ENCODE peak calls at places on chromosomes 7 and 10, in four cellular contexts. One of them, this sample, is unnamed.

GRCh38 chr10:50431791-50432190 is 180.5 kb upstream of the ASAH2 start:
- DNase-seq in H1: no peak
- DNase-seq in GM12878: peak; percentile 96
- DNase-seq in K562: no peak
- DNase-seq in this sample: no peak

GRCh38 chr7:84801396-84801795 is 385.5 kb downstream of the SEMA3D start:
- DNase-seq in H1: no peak
- DNase-seq in K562: no peak
- DNase-seq in GM12878: no peak
- DNase-seq in this sample: no peak

GRCh38 chr7:126696236-126696635 is 556.5 kb downstream of the GRM8 start:
- DNase-seq in H1: no peak
- DNase-seq in K562: no peak
- DNase-seq in GM12878: no peak
- DNase-seq in this sample: no peak

GRCh38 chr7:151836191-151836926 is 40.6 kb downstream of the PRKAG2 start:
- DNase-seq in K562: no peak
- DNase-seq in GM12878: no peak
- DNase-seq in H1: no peak
- DNase-seq in this sample: no peak

GRCh38 chr10:89129850-89130396 is 77.2 kb downstream of the CH25H start:
- DNase-seq in K562: no peak
- DNase-seq in GM12878: no peak
- DNase-seq in H1: no peak
- DNase-seq in this sample: peak; percentile 67

GRCh38 chr10:52312999-52313349 is 1.1 kb upstream of the DKK1 start:
- DNase-seq in K562: no peak
- DNase-seq in GM12878: no peak
- DNase-seq in H1: no peak
- DNase-seq in this sample: peak; percentile 6

GRCh38 chr7:2006921-2007381 is 225.8 kb downstream of the MAD1L1 start:
- DNase-seq in GM12878: no peak
- DNase-seq in H1: no peak
- DNase-seq in K562: no peak
- DNase-seq in this sample: no peak

GRCh38 chr10:121404611-121405010 is 193.6 kb downstream of the FGFR2 start:
- DNase-seq in K562: no peak
- DNase-seq in H1: no peak
- DNase-seq in GM12878: no peak
- DNase-seq in this sample: no peak

GRCh38 chr7:98360221-98361124 is 40.4 kb downstream of the BAIAP2L1 start:
- DNase-seq in K562: peak; percentile 77
- DNase-seq in H1: no peak
- DNase-seq in GM12878: no peak
- DNase-seq in this sample: no peak

GRCh38 chr10:125159932-125160855 is at the start of gene CTBP2:
- DNase-seq in K562: peak; percentile 74
- DNase-seq in H1: peak; percentile 68
- DNase-seq in GM12878: no peak
- DNase-seq in this sample: no peak

GRCh38 chr10:49733866-49734265 is 28.3 kb downstream of the OGDHL start:
- DNase-seq in K562: no peak
- DNase-seq in GM12878: no peak
- DNase-seq in H1: no peak
- DNase-seq in this sample: no peak

GRCh38 chr7:52962402-52962801 is 73.0 kb upstream of the POM121L12 start:
- DNase-seq in K562: no peak
- DNase-seq in GM12878: no peak
- DNase-seq in H1: no peak
- DNase-seq in this sample: no peak

GRCh38 chr7:22784346-22784745 is 38.3 kb downstream of the TOMM7 start:
- DNase-seq in H1: no peak
- DNase-seq in K562: no peak
- DNase-seq in GM12878: no peak
- DNase-seq in this sample: peak; percentile 25

GRCh38 chr10:120989279-120989678 is 138.1 kb downstream of the WDR11 start:
- DNase-seq in H1: no peak
- DNase-seq in K562: no peak
- DNase-seq in GM12878: no peak
- DNase-seq in this sample: no peak

GRCh38 chr7:158255558-158255957 is 332.1 kb downstream of the PTPRN2 start:
- DNase-seq in K562: no peak
- DNase-seq in GM12878: no peak
- DNase-seq in H1: no peak
- DNase-seq in this sample: no peak

GRCh38 chr10:125011171-125011925 is 69.4 kb downstream of the ZRANB1 start:
- DNase-seq in GM12878: no peak
- DNase-seq in K562: no peak
- DNase-seq in H1: no peak
- DNase-seq in this sample: no peak

GRCh38 chr10:28215930-28216329 is 86.9 kb downstream of the MPP7 start:
- DNase-seq in K562: no peak
- DNase-seq in GM12878: no peak
- DNase-seq in H1: no peak
- DNase-seq in this sample: no peak

GRCh38 chr7:44046321-44047061 is 2.0 kb downstream of the DBNL start:
- DNase-seq in GM12878: peak; percentile 76
- DNase-seq in K562: peak; percentile 34
- DNase-seq in H1: no peak
- DNase-seq in this sample: no peak

GRCh38 chr7:75691793-75692543 is 46.8 kb downstream of the HIP1 start:
- DNase-seq in H1: no peak
- DNase-seq in K562: no peak
- DNase-seq in GM12878: no peak
- DNase-seq in this sample: no peak

GRCh38 chr10:7572435-7572834 is 94.3 kb downstream of the ITIH5 start:
- DNase-seq in K562: no peak
- DNase-seq in GM12878: no peak
- DNase-seq in H1: no peak
- DNase-seq in this sample: no peak

GRCh38 chr7:41977165-41977651 is 259.8 kb downstream of the GLI3 start:
- DNase-seq in GM12878: no peak
- DNase-seq in H1: peak; percentile 55
- DNase-seq in K562: peak; percentile 31
- DNase-seq in this sample: peak; percentile 75

GRCh38 chr10:69327463-69328345 is 49.4 kb downstream of the HK1 start:
- DNase-seq in K562: peak; percentile 70
- DNase-seq in H1: no peak
- DNase-seq in GM12878: no peak
- DNase-seq in this sample: peak; percentile 63

GRCh38 chr7:14377646-14378266 is 388.3 kb upstream of the ETV1 start:
- DNase-seq in H1: no peak
- DNase-seq in GM12878: no peak
- DNase-seq in K562: no peak
- DNase-seq in this sample: peak; percentile 63

GRCh38 chr7:116357776-116358670 is 141.5 kb upstream of the CAV2 start:
- DNase-seq in GM12878: no peak
- DNase-seq in H1: no peak
- DNase-seq in K562: no peak
- DNase-seq in this sample: peak; percentile 62

GRCh38 chr10:43199684-43200537 is 61.7 kb downstream of the CSGALNACT2 start:
- DNase-seq in GM12878: no peak
- DNase-seq in K562: no peak
- DNase-seq in H1: no peak
- DNase-seq in this sample: no peak

GRCh38 chr7:29192284-29192683 is 2.3 kb upstream of the CHN2 start:
- DNase-seq in K562: no peak
- DNase-seq in H1: no peak
- DNase-seq in GM12878: no peak
- DNase-seq in this sample: no peak

GRCh38 chr7:29194206-29194593 is 375 bp upstream of the CHN2 start:
- DNase-seq in GM12878: no peak
- DNase-seq in H1: no peak
- DNase-seq in K562: no peak
- DNase-seq in this sample: no peak

GRCh38 chr7:29193316-29194205 is 1.0 kb upstream of the CHN2 start:
- DNase-seq in K562: no peak
- DNase-seq in H1: no peak
- DNase-seq in GM12878: no peak
- DNase-seq in this sample: no peak

GRCh38 chr7:29194594-29195417 is at the start of gene CHN2:
- DNase-seq in H1: peak; percentile 82
- DNase-seq in K562: no peak
- DNase-seq in GM12878: no peak
- DNase-seq in this sample: no peak

DNA sequence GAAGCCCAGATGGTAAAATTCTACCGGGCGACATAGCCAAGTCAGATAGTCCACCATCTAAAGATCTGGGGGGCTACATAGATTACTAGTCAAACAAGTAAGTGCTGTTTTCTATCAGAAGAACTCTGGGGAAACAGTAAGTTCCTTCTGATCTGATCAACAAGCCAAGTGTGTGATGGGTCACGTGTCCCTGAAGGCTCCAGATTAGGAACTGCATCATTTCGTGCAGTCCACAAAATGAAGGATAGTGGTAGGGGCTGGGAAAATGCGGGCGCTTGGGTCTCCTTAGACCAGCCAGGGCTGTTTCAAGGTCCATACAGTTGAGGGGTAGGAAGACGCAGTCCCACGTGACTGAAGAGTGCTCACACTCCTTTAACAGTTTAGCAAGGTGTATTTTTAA is 1.8 kb upstream of the CHN2 start:
- DNase-seq in H1: no peak
- DNase-seq in GM12878: no peak
- DNase-seq in K562: no peak
- DNase-seq in this sample: no peak
- H3K4me1 ChIP-seq in H1: peaks cover 9% of the 10 kb centered on the region
- H3K4me1 ChIP-seq in GM12878: no peaks in the 10 kb centered on the region
- H3K4me1 ChIP-seq in K562: no peaks in the 10 kb centered on the region
- H3K4me1 ChIP-seq in this sample: no peaks in the 10 kb centered on the region

GRCh38 chr10:33897255-33897893 is 562.9 kb upstream of the NRP1 start:
- DNase-seq in K562: no peak
- DNase-seq in GM12878: no peak
- DNase-seq in H1: no peak
- DNase-seq in this sample: peak; percentile 67

GRCh38 chr10:33900591-33900990 is 566.1 kb upstream of the NRP1 start:
- DNase-seq in K562: no peak
- DNase-seq in H1: no peak
- DNase-seq in GM12878: no peak
- DNase-seq in this sample: peak; percentile 42

GRCh38 chr10:33899578-33900531 is 565.4 kb upstream of the NRP1 start:
- DNase-seq in GM12878: no peak
- DNase-seq in H1: no peak
- DNase-seq in K562: no peak
- DNase-seq in this sample: peak; percentile 40

GRCh38 chr10:33901166-33901565 is 566.7 kb upstream of the NRP1 start:
- DNase-seq in GM12878: no peak
- DNase-seq in H1: no peak
- DNase-seq in K562: no peak
- DNase-seq in this sample: peak; percentile 92
- TF ChIP-seq CHD1 in GM12878: no peak
- TF ChIP-seq CHD1 in H1: no peak
- TF ChIP-seq CHD1 in K562: no peak
- TF ChIP-seq CHD1 in this sample: no peak

GRCh38 chr10:110700947-110701617 is 56.9 kb downstream of the RBM20 start:
- DNase-seq in GM12878: no peak
- DNase-seq in K562: no peak
- DNase-seq in H1: no peak
- DNase-seq in this sample: no peak

GRCh38 chr10:110701618-110701971 is 57.5 kb downstream of the RBM20 start:
- DNase-seq in H1: no peak
- DNase-seq in GM12878: no peak
- DNase-seq in K562: no peak
- DNase-seq in this sample: no peak

GRCh38 chr10:110706690-110707098 is 62.6 kb downstream of the RBM20 start:
- DNase-seq in K562: no peak
- DNase-seq in H1: peak; percentile 30
- DNase-seq in GM12878: no peak
- DNase-seq in this sample: peak; percentile 94

GRCh38 chr10:110704070-110704469 is 59.9 kb downstream of the RBM20 start:
- DNase-seq in K562: no peak
- DNase-seq in H1: no peak
- DNase-seq in GM12878: no peak
- DNase-seq in this sample: no peak

DNA sequence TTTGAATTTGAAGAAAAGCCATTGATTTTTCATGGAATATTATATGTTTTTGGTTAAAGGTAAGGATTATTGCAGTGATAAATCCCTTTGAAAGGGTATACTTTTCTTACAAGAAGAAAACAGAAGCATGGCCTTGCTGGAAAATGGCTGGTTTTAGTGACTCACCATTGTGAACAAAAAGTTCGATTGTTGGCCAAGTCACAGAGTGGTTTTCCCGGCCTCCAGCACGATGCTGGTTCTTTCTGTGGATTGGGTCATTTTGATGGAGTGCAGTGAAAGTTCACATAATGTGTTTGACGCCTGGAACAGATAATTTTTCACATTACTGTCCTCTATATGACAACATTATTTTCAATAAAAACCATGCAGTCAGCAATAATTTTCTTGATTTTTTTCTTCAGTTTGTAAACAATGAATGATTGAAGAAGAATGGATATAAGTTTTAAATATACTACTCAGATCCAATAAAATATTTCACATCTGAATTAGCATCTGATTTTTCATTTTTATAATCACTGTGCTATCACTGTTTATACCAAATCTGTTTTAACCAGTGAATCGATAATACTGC is 60.9 kb downstream of the RBM20 start:
- DNase-seq in H1: no peak
- DNase-seq in K562: no peak
- DNase-seq in GM12878: no peak
- DNase-seq in this sample: peak; percentile 37
- H3K4me1 ChIP-seq in H1: peaks cover 4% of the 10 kb centered on the region
- H3K4me1 ChIP-seq in K562: peaks cover 8% of the 10 kb centered on the region
- H3K4me1 ChIP-seq in GM12878: peaks cover 7% of the 10 kb centered on the region
- H3K4me1 ChIP-seq in this sample: peaks cover 8% of the 10 kb centered on the region

DNA sequence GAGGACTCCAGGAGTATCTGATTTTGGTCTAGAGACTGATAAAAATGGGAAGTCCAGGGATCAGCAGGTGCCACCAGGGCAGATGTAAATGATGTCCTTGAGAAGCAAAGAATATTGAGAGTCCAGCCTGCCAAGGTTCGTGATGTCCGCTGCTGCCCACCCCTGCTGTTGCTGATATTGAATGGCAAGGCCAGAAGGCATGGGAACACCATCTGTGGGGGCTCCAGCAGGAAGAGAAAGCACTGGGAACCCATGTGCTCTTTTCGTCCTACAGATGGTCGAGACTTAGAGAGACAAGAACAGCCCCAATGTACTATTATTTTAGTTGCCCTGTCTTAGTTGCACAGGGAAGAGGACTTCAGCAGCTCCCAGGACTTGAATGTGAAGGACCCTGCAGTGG is 363.9 kb downstream of the GALNT17 start:
- DNase-seq in K562: no peak
- DNase-seq in H1: no peak
- DNase-seq in GM12878: no peak
- DNase-seq in this sample: no peak
- TF ChIP-seq CHD1 in K562: no peak
- TF ChIP-seq CHD1 in H1: no peak
- TF ChIP-seq CHD1 in GM12878: no peak
- TF ChIP-seq CHD1 in this sample: no peak

DNA sequence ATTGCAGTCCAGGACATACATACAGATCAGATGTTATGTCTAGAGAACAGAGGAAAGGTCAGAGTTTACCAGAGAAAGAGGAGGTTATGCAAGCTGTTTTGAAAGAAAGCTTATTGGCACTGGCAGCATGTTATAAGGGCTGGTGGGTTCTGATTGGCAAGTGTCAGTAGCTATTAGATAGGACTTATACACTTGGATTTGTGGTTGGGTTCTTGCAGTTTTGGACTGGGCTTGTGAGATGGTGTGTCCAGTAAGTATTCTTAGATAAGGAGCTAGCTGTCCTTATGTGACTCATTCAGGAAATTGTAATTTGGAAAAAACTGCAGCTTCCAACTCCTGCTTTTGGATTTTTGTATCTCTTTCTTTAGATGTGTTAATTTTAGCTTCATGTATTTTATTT is 130.7 kb upstream of the NAMPT start:
- DNase-seq in H1: no peak
- DNase-seq in GM12878: no peak
- DNase-seq in K562: no peak
- DNase-seq in this sample: peak; percentile 9
- H3K4me1 ChIP-seq in H1: no peaks in the 10 kb centered on the region
- H3K4me1 ChIP-seq in GM12878: no peaks in the 10 kb centered on the region
- H3K4me1 ChIP-seq in K562: no peaks in the 10 kb centered on the region
- H3K4me1 ChIP-seq in this sample: peaks cover 2% of the 10 kb centered on the region

This sample was measured in IMR-90.